ENCODE peak calls at places on chromosomes 4 and X, in seven cellular contexts. O, H, Q, X, I, N and J are unnamed samples.

GRCh38 chr4:104879854-104880253 is 266.8 kb upstream of the TET2 start:
- DNase-seq in X (no peak), I (no peak), H (no peak), O (no peak), N (no peak), Q (no peak), J (no peak)

GRCh38 chr4:185774076-185774731 is 37.8 kb downstream of the SORBS2 start:
- DNase-seq in Q (no peak), H (no peak), X (peak; percentile 53), O (no peak), I (no peak), N (no peak), J (no peak)

GRCh38 chrX:47574609-47575325 is 7.5 kb upstream of the TIMP1 start:
- DNase-seq in O (no peak), I (no peak), Q (peak; percentile 23), N (no peak), H (no peak), X (no peak), J (no peak)

GRCh38 chr4:139815646-139816601 is 150.3 kb downstream of the MGST2 start:
- DNase-seq in O (no peak), Q (peak; percentile 80), I (peak; percentile 39), N (peak; percentile 13), X (peak; percentile 94), H (no peak), J (no peak)

GRCh38 chr4:136934601-136935000 is 597.7 kb downstream of the PCDH18 start:
- DNase-seq in N (no peak), Q (no peak), O (no peak), H (no peak), X (no peak), I (no peak), J (no peak)

GRCh38 chr4:18568600-18568999 is 547.0 kb upstream of the LCORL start:
- DNase-seq in H (no peak), Q (peak; percentile 26), N (no peak), O (no peak), I (no peak), X (peak; percentile 78), J (no peak)

GRCh38 chrX:7941390-7942042 is 14.3 kb upstream of the PNPLA4 start:
- DNase-seq in H (no peak), X (peak; percentile 14), Q (peak; percentile 37), I (no peak), O (no peak), N (peak; percentile 12), J (no peak)

GRCh38 chr4:124804041-124804440 is 91.5 kb upstream of the ANKRD50 start:
- DNase-seq in Q (no peak), X (no peak), H (no peak), I (no peak), O (no peak), N (no peak), J (no peak)

GRCh38 chrX:45601052-45601451 is 400.4 kb upstream of the DIPK2B start:
- DNase-seq in N (no peak), X (no peak), H (peak; percentile 13), O (no peak), I (no peak), Q (peak; percentile 57), J (no peak)

GRCh38 chrX:102934624-102935023 is 2.4 kb upstream of the RAB40AL start:
- DNase-seq in H (no peak), X (peak; percentile 18), O (peak; percentile 59), N (peak; percentile 18), I (no peak), Q (peak; percentile 41), J (peak; percentile 30)

GRCh38 chrX:41449615-41450014 is 2.5 kb downstream of the NYX start:
- DNase-seq in Q (no peak), O (no peak), H (no peak), X (peak; percentile 6), I (no peak), N (no peak), J (no peak)

GRCh38 chr4:175705407-175705806 is 106.7 kb downstream of the GPM6A start:
- DNase-seq in X (no peak), I (no peak), N (no peak), O (peak; percentile 11), Q (peak; percentile 65), H (no peak), J (no peak)
- TF ChIP-seq POLR2AphosphoS5 in X (no peak), I (no peak), N (no peak), O (no peak), Q (no peak), H (no peak), J (no peak)

GRCh38 chrX:36241397-36241796 is 321.9 kb downstream of the CFAP47 start:
- DNase-seq in H (no peak), I (peak; percentile 28), Q (no peak), N (no peak), X (no peak), O (no peak), J (no peak)
- TF ChIP-seq CTCF in H (no peak), I (no peak), Q (peak; percentile 55), N (no peak), X (no peak), O (no peak), J (no peak)

DNA sequence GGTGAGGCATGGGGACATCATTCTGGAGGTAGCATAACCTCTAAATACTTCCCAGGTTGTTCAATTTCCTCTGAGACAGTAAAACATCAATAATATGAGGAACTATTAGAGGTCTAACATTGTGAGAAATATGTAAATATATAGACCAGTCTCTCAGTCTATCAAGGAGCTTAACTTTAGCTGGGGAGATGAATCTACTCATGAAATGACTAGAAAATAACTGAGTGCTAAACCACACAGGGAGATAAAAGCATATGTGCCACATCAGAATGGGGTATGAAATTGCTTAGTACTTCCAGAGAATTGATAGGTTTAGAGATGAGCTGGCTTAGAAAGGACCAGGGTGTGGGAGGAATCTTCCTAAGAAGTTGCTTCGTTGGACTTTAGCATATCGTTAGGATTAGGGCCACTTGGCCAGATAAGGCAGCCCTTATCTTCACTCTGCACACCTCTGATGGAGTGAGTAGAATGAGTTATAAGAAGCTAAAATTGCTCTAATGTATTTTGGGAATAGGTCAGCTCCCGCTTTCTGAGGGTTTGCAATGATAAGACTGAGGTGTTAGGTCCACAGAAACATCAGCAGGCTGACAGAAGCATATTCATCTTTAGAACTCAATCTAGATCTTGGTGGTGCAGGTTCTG is 299.2 kb downstream of the UNC5C start:
- DNase-seq in N (no peak), X (no peak), Q (no peak), H (no peak), I (no peak), O (no peak), J (no peak)
- TF ChIP-seq POLR2AphosphoS5 in N (no peak), X (no peak), Q (no peak), H (no peak), I (no peak), O (no peak), J (no peak)

DNA sequence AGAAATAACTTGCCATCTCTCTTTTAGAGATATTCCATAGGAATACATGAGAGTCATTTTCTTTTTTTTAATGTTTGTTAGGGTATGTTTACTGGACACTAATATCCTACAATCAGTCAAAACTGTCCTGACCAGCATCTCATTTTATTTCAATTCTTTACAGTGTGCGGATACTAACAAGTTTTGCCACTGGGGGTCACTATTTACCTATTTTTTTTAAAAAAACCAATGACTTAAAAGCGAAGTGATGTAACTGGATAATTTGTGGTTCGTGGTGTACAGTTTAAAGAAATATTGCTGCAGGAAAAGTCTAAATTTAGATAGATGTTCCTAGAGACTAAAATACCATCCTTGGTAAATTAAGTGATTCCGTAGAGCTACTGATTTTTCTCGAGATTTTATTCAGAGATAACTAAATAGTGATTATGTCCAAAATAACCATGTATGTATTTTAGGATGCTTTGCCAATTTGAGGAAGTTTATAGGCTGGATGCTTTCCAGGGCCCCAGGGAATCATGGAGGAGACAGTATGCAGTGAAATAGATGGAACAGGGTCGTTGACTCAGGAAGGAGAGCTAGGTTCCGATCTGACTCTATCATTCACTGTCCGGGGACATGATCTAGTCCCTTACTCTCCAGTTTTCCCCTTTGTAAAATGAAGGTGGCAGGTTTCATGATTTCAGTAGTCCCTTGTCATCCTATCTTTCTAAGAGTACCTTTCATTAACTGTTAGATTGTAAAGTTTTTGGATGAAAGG is 34.0 kb upstream of the GNPDA2 start:
- DNase-seq in N (no peak), O (peak; percentile 15), H (no peak), X (peak; percentile 26), I (no peak), Q (peak; percentile 60), J (no peak)
- TF ChIP-seq CTCF in N (peak; percentile 39), O (peak; percentile 71), H (no peak), X (peak; percentile 20), I (no peak), Q (peak; percentile 44), J (no peak)

GRCh38 chr4:57158762-57159161 is 48.6 kb upstream of the IGFBP7 start:
- DNase-seq in O (no peak), H (no peak), N (no peak), Q (no peak), X (no peak), I (no peak), J (peak; percentile 30)

GRCh38 chr4:57168986-57169385 is 58.8 kb upstream of the IGFBP7 start:
- DNase-seq in N (no peak), Q (no peak), H (no peak), X (no peak), O (no peak), I (no peak), J (no peak)

GRCh38 chr4:57159866-57160265 is 49.7 kb upstream of the IGFBP7 start:
- DNase-seq in N (no peak), I (no peak), H (no peak), Q (no peak), X (no peak), O (no peak), J (no peak)

GRCh38 chr4:57162499-57163019 is 52.4 kb upstream of the IGFBP7 start:
- DNase-seq in O (no peak), X (no peak), I (no peak), Q (no peak), H (no peak), N (no peak), J (no peak)

DNA sequence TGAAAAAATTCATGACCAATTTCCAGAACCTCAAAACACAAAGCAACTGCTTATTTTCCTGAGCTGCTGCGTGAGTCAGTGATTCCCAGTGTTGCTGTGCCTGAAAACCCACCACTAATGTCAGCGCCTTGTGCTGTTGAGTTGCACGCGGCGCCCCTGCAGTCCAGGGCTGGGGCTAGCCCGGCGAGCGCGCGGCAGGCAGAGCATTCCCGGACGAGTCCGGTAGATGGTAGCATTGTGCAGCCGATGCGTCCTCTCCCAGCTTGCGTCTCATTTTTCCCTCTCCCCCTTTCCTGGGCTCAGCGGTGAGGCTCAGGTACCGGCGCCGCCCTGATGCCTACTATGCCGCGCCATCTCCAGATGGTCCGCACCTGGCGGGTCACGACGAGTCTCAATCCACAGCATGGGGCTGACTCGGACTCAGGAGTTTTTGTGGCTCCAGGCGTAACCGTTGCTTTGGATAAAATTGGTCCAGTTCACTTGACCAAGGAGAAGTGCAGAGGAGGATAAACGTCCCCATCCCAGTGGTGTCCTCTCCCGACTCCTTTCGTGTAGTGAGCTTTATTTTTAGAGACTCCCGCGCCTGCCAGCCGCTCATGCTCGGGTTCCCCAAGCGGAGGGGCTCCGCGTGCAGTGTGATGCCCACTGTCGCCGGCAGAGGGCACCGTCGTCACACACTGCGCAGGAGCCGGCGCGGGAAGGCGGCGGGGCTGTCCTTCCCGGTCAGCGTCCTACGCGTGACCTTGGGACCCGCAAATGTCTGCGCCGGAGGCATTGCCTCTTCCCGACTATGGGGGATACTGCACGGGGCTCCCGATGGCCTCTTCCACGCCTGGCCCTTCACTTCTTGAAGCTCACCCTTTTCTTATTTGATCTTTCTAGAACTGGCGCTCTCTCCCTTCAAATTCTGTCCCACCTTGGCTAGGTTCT is 53.6 kb upstream of the IGFBP7 start:
- DNase-seq in O (peak; percentile 89), I (peak; percentile 85), H (peak; percentile 83), N (peak; percentile 79), Q (peak; percentile 91), X (peak; percentile 95), J (peak; percentile 77)
- TF ChIP-seq POLR2AphosphoS5 in O (no peak), I (no peak), H (no peak), N (no peak), Q (no peak), X (peak; percentile 61), J (no peak)